ENCODE peak calls at places on chromosomes 4 and X, in ten cellular contexts. One of them, this sample, is unnamed.

GRCh38 chr4:1009647-1010521 is 1.5 kb upstream of the FGFRL1 start:
- DNase-seq in breast epithelium: peak
- DNase-seq in uterus: peak
- DNase-seq in IMR-90: peak
- DNase-seq in A549: peak
- DNase-seq in thyroid gland: peak
- DNase-seq in ovary: peak
- DNase-seq in H1: no peak
- DNase-seq in suprapubic skin: no peak
- DNase-seq in tibial nerve: peak
- DNase-seq in this sample: peak

GRCh38 chr4:100049872-100050271 is 99.8 kb upstream of the H2AZ1 start:
- DNase-seq in breast epithelium: no peak
- DNase-seq in uterus: no peak
- DNase-seq in IMR-90: peak
- DNase-seq in A549: no peak
- DNase-seq in thyroid gland: no peak
- DNase-seq in ovary: no peak
- DNase-seq in H1: no peak
- DNase-seq in suprapubic skin: no peak
- DNase-seq in tibial nerve: no peak
- DNase-seq in this sample: no peak

GRCh38 chrX:133956570-133957340 is 28.6 kb downstream of the GPC3 start:
- DNase-seq in breast epithelium: no peak
- DNase-seq in uterus: no peak
- DNase-seq in IMR-90: no peak
- DNase-seq in A549: no peak
- DNase-seq in thyroid gland: no peak
- DNase-seq in ovary: no peak
- DNase-seq in H1: no peak
- DNase-seq in suprapubic skin: no peak
- DNase-seq in tibial nerve: no peak
- DNase-seq in this sample: no peak

GRCh38 chrX:1435241-1435900 is 17.3 kb downstream of the ASMTL start:
- DNase-seq in breast epithelium: no peak
- DNase-seq in uterus: no peak
- DNase-seq in IMR-90: no peak
- DNase-seq in A549: no peak
- DNase-seq in thyroid gland: no peak
- DNase-seq in ovary: no peak
- DNase-seq in H1: no peak
- DNase-seq in suprapubic skin: peak
- DNase-seq in tibial nerve: no peak
- DNase-seq in this sample: no peak

GRCh38 chr4:7860600-7861158 is 79.0 kb downstream of the AFAP1 start:
- DNase-seq in breast epithelium: no peak
- DNase-seq in uterus: no peak
- DNase-seq in IMR-90: no peak
- DNase-seq in A549: no peak
- DNase-seq in thyroid gland: no peak
- DNase-seq in ovary: no peak
- DNase-seq in H1: no peak
- DNase-seq in suprapubic skin: no peak
- DNase-seq in tibial nerve: no peak
- DNase-seq in this sample: no peak

GRCh38 chrX:17405225-17405969 is 30.4 kb downstream of the NHS start:
- DNase-seq in breast epithelium: no peak
- DNase-seq in uterus: no peak
- DNase-seq in IMR-90: peak
- DNase-seq in A549: peak
- DNase-seq in thyroid gland: no peak
- DNase-seq in ovary: no peak
- DNase-seq in H1: no peak
- DNase-seq in suprapubic skin: no peak
- DNase-seq in tibial nerve: no peak
- DNase-seq in this sample: no peak

GRCh38 chr4:101158136-101158485 is 189.2 kb downstream of the PPP3CA start:
- DNase-seq in breast epithelium: no peak
- DNase-seq in uterus: no peak
- DNase-seq in IMR-90: peak
- DNase-seq in A549: peak
- DNase-seq in thyroid gland: no peak
- DNase-seq in ovary: no peak
- DNase-seq in H1: no peak
- DNase-seq in suprapubic skin: no peak
- DNase-seq in tibial nerve: no peak
- DNase-seq in this sample: no peak

GRCh38 chr4:93199492-93199891 is 629.1 kb upstream of the ATOH1 start:
- DNase-seq in breast epithelium: no peak
- DNase-seq in uterus: no peak
- DNase-seq in IMR-90: peak
- DNase-seq in A549: peak
- DNase-seq in thyroid gland: peak
- DNase-seq in ovary: no peak
- DNase-seq in H1: peak
- DNase-seq in suprapubic skin: no peak
- DNase-seq in tibial nerve: no peak
- DNase-seq in this sample: peak

GRCh38 chrX:81201692-81202412 is at the start of the genes HMGN5 and SH3BGRL:
- DNase-seq in breast epithelium: peak
- DNase-seq in uterus: peak
- DNase-seq in IMR-90: peak
- DNase-seq in A549: peak
- DNase-seq in thyroid gland: peak
- DNase-seq in ovary: peak
- DNase-seq in H1: peak
- DNase-seq in suprapubic skin: peak
- DNase-seq in tibial nerve: peak
- DNase-seq in this sample: peak

GRCh38 chrX:108126661-108127060 is 35.1 kb downstream of the ATG4A start:
- DNase-seq in breast epithelium: no peak
- DNase-seq in uterus: no peak
- DNase-seq in IMR-90: peak
- DNase-seq in A549: no peak
- DNase-seq in thyroid gland: no peak
- DNase-seq in ovary: no peak
- DNase-seq in H1: no peak
- DNase-seq in suprapubic skin: no peak
- DNase-seq in tibial nerve: no peak
- DNase-seq in this sample: no peak

GRCh38 chrX:45515262-45516215 is 314.9 kb upstream of the DIPK2B start:
- DNase-seq in breast epithelium: peak
- DNase-seq in uterus: peak
- DNase-seq in IMR-90: peak
- DNase-seq in A549: peak
- DNase-seq in thyroid gland: peak
- DNase-seq in ovary: peak
- DNase-seq in H1: no peak
- DNase-seq in suprapubic skin: peak
- DNase-seq in tibial nerve: peak
- DNase-seq in this sample: peak

GRCh38 chr4:25580633-25581467 is 74.8 kb upstream of the SLC34A2 start:
- DNase-seq in breast epithelium: no peak
- DNase-seq in uterus: no peak
- DNase-seq in IMR-90: no peak
- DNase-seq in A549: no peak
- DNase-seq in thyroid gland: no peak
- DNase-seq in ovary: no peak
- DNase-seq in H1: no peak
- DNase-seq in suprapubic skin: no peak
- DNase-seq in tibial nerve: no peak
- DNase-seq in this sample: no peak

GRCh38 chr4:38673109-38673978 is 9.3 kb downstream of the KLF3 start:
- DNase-seq in breast epithelium: no peak
- DNase-seq in uterus: peak
- DNase-seq in IMR-90: no peak
- DNase-seq in A549: peak
- DNase-seq in thyroid gland: peak
- DNase-seq in ovary: peak
- DNase-seq in H1: no peak
- DNase-seq in suprapubic skin: peak
- DNase-seq in tibial nerve: peak
- DNase-seq in this sample: peak
- TF ChIP-seq POLR2A in breast epithelium: no peak
- TF ChIP-seq POLR2A in uterus: no peak
- TF ChIP-seq POLR2A in IMR-90: no peak
- TF ChIP-seq POLR2A in A549: no peak
- TF ChIP-seq POLR2A in thyroid gland: no peak
- TF ChIP-seq POLR2A in ovary: no peak
- TF ChIP-seq POLR2A in H1: no peak
- TF ChIP-seq POLR2A in suprapubic skin: no peak
- TF ChIP-seq POLR2A in tibial nerve: no peak
- TF ChIP-seq POLR2A in this sample: peak

GRCh38 chr4:173277340-173277739 is 56.8 kb downstream of the HMGB2 start:
- DNase-seq in breast epithelium: no peak
- DNase-seq in uterus: no peak
- DNase-seq in IMR-90: no peak
- DNase-seq in A549: no peak
- DNase-seq in thyroid gland: no peak
- DNase-seq in ovary: no peak
- DNase-seq in H1: no peak
- DNase-seq in suprapubic skin: no peak
- DNase-seq in tibial nerve: no peak
- DNase-seq in this sample: no peak

GRCh38 chr4:173287486-173287885 is 46.7 kb downstream of the HMGB2 start:
- DNase-seq in breast epithelium: no peak
- DNase-seq in uterus: no peak
- DNase-seq in IMR-90: no peak
- DNase-seq in A549: no peak
- DNase-seq in thyroid gland: no peak
- DNase-seq in ovary: no peak
- DNase-seq in H1: no peak
- DNase-seq in suprapubic skin: no peak
- DNase-seq in tibial nerve: no peak
- DNase-seq in this sample: no peak

GRCh38 chr4:173284463-173284862 is 49.7 kb downstream of the HMGB2 start:
- DNase-seq in breast epithelium: no peak
- DNase-seq in uterus: no peak
- DNase-seq in IMR-90: no peak
- DNase-seq in A549: no peak
- DNase-seq in thyroid gland: no peak
- DNase-seq in ovary: no peak
- DNase-seq in H1: no peak
- DNase-seq in suprapubic skin: no peak
- DNase-seq in tibial nerve: no peak
- DNase-seq in this sample: no peak

GRCh38 chr4:173281001-173281400 is 53.2 kb downstream of the HMGB2 start:
- DNase-seq in breast epithelium: no peak
- DNase-seq in uterus: no peak
- DNase-seq in IMR-90: no peak
- DNase-seq in A549: no peak
- DNase-seq in thyroid gland: no peak
- DNase-seq in ovary: no peak
- DNase-seq in H1: no peak
- DNase-seq in suprapubic skin: no peak
- DNase-seq in tibial nerve: no peak
- DNase-seq in this sample: no peak

GRCh38 chr4:173281420-173282333 is 52.5 kb downstream of the HMGB2 start:
- DNase-seq in breast epithelium: no peak
- DNase-seq in uterus: no peak
- DNase-seq in IMR-90: no peak
- DNase-seq in A549: no peak
- DNase-seq in thyroid gland: no peak
- DNase-seq in ovary: no peak
- DNase-seq in H1: no peak
- DNase-seq in suprapubic skin: no peak
- DNase-seq in tibial nerve: no peak
- DNase-seq in this sample: no peak
- H3K4me3 ChIP-seq in breast epithelium: no peak
- H3K4me3 ChIP-seq in uterus: no peak
- H3K4me3 ChIP-seq in IMR-90: no peak
- H3K4me3 ChIP-seq in A549: no peak
- H3K4me3 ChIP-seq in thyroid gland: no peak
- H3K4me3 ChIP-seq in ovary: no peak
- H3K4me3 ChIP-seq in H1: no peak
- H3K4me3 ChIP-seq in suprapubic skin: no peak
- H3K4me3 ChIP-seq in tibial nerve: no peak
- H3K4me3 ChIP-seq in this sample: no peak

DNA sequence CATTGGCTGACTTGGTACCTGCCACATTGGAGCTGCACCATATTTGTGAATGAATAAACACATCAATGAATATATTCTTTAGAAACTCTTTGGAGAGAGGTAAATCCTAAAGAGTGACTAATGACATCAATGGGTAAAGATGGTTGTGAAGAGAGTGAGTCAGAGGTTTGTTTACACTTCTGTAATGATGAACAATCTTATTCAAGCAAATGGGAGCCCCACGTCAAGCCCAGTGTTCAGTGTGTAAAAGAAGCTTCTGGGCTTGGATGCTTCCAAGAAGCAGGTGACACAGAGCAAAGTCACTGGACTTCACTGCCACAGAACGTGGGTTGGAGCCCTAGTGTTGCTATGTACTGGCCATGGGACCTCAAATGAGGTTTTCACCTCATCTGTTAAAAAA is 319.0 kb downstream of the STK32B start:
- DNase-seq in breast epithelium: no peak
- DNase-seq in uterus: no peak
- DNase-seq in IMR-90: peak
- DNase-seq in A549: peak
- DNase-seq in thyroid gland: no peak
- DNase-seq in ovary: no peak
- DNase-seq in H1: no peak
- DNase-seq in suprapubic skin: no peak
- DNase-seq in tibial nerve: no peak
- DNase-seq in this sample: no peak
- H3K27ac ChIP-seq in breast epithelium: no peak
- H3K27ac ChIP-seq in uterus: no peak
- H3K27ac ChIP-seq in IMR-90: peak
- H3K27ac ChIP-seq in A549: peak
- H3K27ac ChIP-seq in thyroid gland: no peak
- H3K27ac ChIP-seq in ovary: no peak
- H3K27ac ChIP-seq in H1: no peak
- H3K27ac ChIP-seq in suprapubic skin: no peak
- H3K27ac ChIP-seq in tibial nerve: no peak
- H3K27ac ChIP-seq in this sample: no peak

DNA sequence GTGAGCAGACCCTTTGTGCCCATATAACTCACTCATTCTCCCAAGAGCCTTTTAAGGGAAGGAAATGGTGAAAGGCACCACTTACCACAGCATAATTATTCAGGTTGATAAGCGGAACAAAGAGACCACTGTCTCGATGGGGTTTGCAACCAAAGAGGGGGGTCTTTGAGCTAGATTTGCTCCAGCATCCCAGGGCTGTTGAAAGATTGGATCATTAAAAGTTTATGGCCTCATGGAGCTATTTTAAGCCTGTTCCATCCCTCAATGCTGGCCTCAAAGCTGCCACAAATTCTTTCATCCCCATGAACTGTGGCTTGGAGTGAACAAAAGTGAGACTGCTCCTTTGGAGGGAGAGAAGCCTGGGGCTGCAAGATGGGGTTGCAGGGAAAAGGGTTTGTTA is 209.7 kb downstream of the RTL9 start:
- DNase-seq in breast epithelium: no peak
- DNase-seq in uterus: no peak
- DNase-seq in IMR-90: no peak
- DNase-seq in A549: no peak
- DNase-seq in thyroid gland: no peak
- DNase-seq in ovary: no peak
- DNase-seq in H1: no peak
- DNase-seq in suprapubic skin: no peak
- DNase-seq in tibial nerve: no peak
- DNase-seq in this sample: no peak
- TF ChIP-seq POLR2A in breast epithelium: no peak
- TF ChIP-seq POLR2A in uterus: no peak
- TF ChIP-seq POLR2A in IMR-90: no peak
- TF ChIP-seq POLR2A in A549: no peak
- TF ChIP-seq POLR2A in thyroid gland: no peak
- TF ChIP-seq POLR2A in ovary: no peak
- TF ChIP-seq POLR2A in H1: no peak
- TF ChIP-seq POLR2A in suprapubic skin: no peak
- TF ChIP-seq POLR2A in tibial nerve: no peak
- TF ChIP-seq POLR2A in this sample: no peak

GRCh38 chrX:72308566-72309296 is 3.0 kb upstream of the CITED1 start:
- DNase-seq in breast epithelium: peak
- DNase-seq in uterus: peak
- DNase-seq in IMR-90: peak
- DNase-seq in A549: peak
- DNase-seq in thyroid gland: peak
- DNase-seq in ovary: peak
- DNase-seq in H1: no peak
- DNase-seq in suprapubic skin: no peak
- DNase-seq in tibial nerve: peak
- DNase-seq in this sample: peak
- H3K4me3 ChIP-seq in breast epithelium: peak
- H3K4me3 ChIP-seq in uterus: peak
- H3K4me3 ChIP-seq in IMR-90: peak
- H3K4me3 ChIP-seq in A549: peak
- H3K4me3 ChIP-seq in thyroid gland: no peak
- H3K4me3 ChIP-seq in ovary: peak
- H3K4me3 ChIP-seq in H1: peak
- H3K4me3 ChIP-seq in suprapubic skin: peak
- H3K4me3 ChIP-seq in tibial nerve: no peak
- H3K4me3 ChIP-seq in this sample: no peak

This sample was measured in body of pancreas.